ENCODE peak calls at places on chromosomes 7 and 10, in four cellular contexts. J is tibial artery, D is mesendoderm, T is GM23338. S is an unnamed sample. For H3K4me1, the result is how much of the 10 kb centered on the place peaks cover.

GRCh38 chr10:14584643-14585042 is 190.1 kb downstream of the FAM107B start:
- DNase-seq in J (no peak), D (no peak), T (peak), S (no peak)

GRCh38 chr10:98456043-98456570 is 9.4 kb upstream of the HPS1 start:
- DNase-seq in J (no peak), D (no peak), T (no peak), S (no peak)

GRCh38 chr7:117313582-117313981 is 9.3 kb downstream of the WNT2 start:
- DNase-seq in J (no peak), D (no peak), T (no peak), S (no peak)

GRCh38 chr10:106495931-106496330 is 668.6 kb downstream of the SORCS1 start:
- DNase-seq in J (no peak), D (no peak), T (no peak), S (no peak)

GRCh38 chr7:155619634-155620271 is 24.7 kb upstream of the RBM33 start:
- DNase-seq in J (no peak), D (no peak), T (no peak), S (no peak)

GRCh38 chr10:10489765-10490164 is 527.9 kb upstream of the CELF2 start:
- DNase-seq in J (no peak), D (no peak), T (no peak), S (no peak)

GRCh38 chr7:105829681-105830322 is 46.6 kb downstream of the ATXN7L1 start:
- DNase-seq in J (no peak), D (no peak), T (no peak), S (no peak)

GRCh38 chr10:69240455-69240854 is 20.3 kb downstream of the HKDC1 start:
- DNase-seq in J (no peak), D (no peak), T (no peak), S (no peak)

GRCh38 chr7:1725199-1725701 is 55.2 kb downstream of the ELFN1 start:
- DNase-seq in J (no peak), D (no peak), T (peak), S (no peak)

GRCh38 chr10:91287276-91287675 is 66.8 kb downstream of the PCGF5 start:
- DNase-seq in J (no peak), D (no peak), T (no peak), S (no peak)

GRCh38 chr10:10589540-10589939 is 428.1 kb upstream of the CELF2 start:
- DNase-seq in J (peak), D (peak), T (no peak), S (no peak)

GRCh38 chr7:129771201-129771927 is 159.8 kb downstream of the NRF1 start:
- DNase-seq in J (no peak), D (no peak), T (no peak), S (peak)

GRCh38 chr7:2717293-2717904 is 29.4 kb downstream of the AMZ1 start:
- DNase-seq in J (no peak), D (no peak), T (no peak), S (no peak)

GRCh38 chr7:2730846-2731770 is 43.1 kb downstream of the AMZ1 start:
- DNase-seq in J (no peak), D (no peak), T (no peak), S (peak)

GRCh38 chr7:47513741-47514241 is 68.1 kb downstream of the TNS3 start:
- DNase-seq in J (peak), D (no peak), T (no peak), S (no peak)

GRCh38 chr10:110755781-110756180 is 111.6 kb downstream of the RBM20 start:
- DNase-seq in J (no peak), D (no peak), T (no peak), S (no peak)

GRCh38 chr10:80454526-80455460 is 683 bp downstream of the TSPAN14 start:
- DNase-seq in J (peak), D (peak), T (peak), S (no peak)

GRCh38 chr7:34087892-34088891 is 182.9 kb downstream of the BMPER start:
- DNase-seq in J (no peak), D (peak), T (peak), S (no peak)

GRCh38 chr7:83588602-83589240 is 60.2 kb downstream of the SEMA3E start:
- DNase-seq in J (no peak), D (no peak), T (peak), S (no peak)

GRCh38 chr7:55588379-55588699 is 16.0 kb upstream of the VOPP1 start:
- DNase-seq in J (no peak), D (no peak), T (no peak), S (no peak)

GRCh38 chr7:113444281-113444680 is 325.9 kb upstream of the SMIM30 start:
- DNase-seq in J (no peak), D (no peak), T (no peak), S (no peak)

GRCh38 chr10:44684641-44685040 is 226.5 kb upstream of the TMEM72 start:
- DNase-seq in J (no peak), D (no peak), T (no peak), S (no peak)

GRCh38 chr10:62244785-62245595 is 23.7 kb downstream of the RTKN2 start:
- DNase-seq in J (no peak), D (peak), T (peak), S (no peak)

GRCh38 chr7:129877146-129877792 is 75.5 kb downstream of the UBE2H start:
- DNase-seq in J (no peak), D (no peak), T (no peak), S (no peak)

GRCh38 chr7:83976302-83976701 is 218.3 kb downstream of the SEMA3A start:
- DNase-seq in J (no peak), D (peak), T (peak), S (no peak)

GRCh38 chr10:68112837-68113236 is 3.5 kb downstream of the MYPN start:
- DNase-seq in J (no peak), D (no peak), T (no peak), S (no peak)

GRCh38 chr7:90391488-90391887 is 11.8 kb upstream of the CLDN12 start:
- DNase-seq in J (no peak), D (no peak), T (no peak), S (no peak)

DNA sequence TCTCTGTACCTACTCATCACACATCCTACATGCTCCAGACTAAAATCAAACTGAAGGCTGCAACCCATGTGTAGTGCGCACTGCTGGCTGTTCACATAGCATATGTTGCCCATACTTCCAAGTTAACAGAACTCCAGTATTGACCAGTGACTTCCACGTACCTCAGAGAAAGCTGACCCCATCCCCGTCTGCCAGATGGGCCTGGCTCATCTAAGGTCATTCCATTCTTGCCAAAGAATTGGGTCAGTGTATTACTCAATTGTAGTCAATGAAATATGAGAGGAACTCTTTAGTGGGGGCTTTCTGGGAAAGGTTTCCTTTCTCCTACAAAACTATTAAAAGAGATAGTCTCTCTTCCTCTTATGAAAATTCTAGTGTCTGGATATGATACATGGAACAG is 238.7 kb downstream of the COBL start:
- DNase-seq in J (no peak), D (no peak), T (no peak), S (no peak)
- H3K4me1 ChIP-seq in J (under half), D (under half), T (under half), S (under half)

DNA sequence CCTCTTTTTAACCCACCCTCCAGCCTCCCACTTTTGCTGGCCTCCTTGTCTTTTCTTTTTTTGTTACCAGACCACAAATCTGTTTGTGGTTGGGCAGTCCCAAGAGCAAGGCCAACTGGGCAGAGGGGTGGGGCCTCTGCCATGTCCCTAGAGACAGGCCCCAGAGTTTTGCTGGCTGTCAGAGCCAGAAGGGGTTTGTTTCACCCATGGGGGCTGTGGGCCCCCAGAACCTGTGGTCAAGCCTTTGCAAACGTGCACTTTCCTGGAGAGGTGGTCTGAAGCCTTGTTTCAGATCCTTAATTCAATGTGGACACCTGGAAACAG is 10.3 kb downstream of the ZMIZ1 start:
- DNase-seq in J (no peak), D (no peak), T (no peak), S (no peak)
- H3K4me1 ChIP-seq in J (half or more), D (under half), T (under half), S (half or more)

GRCh38 chr7:143214789-143215679 is 6.8 kb upstream of the TAS2R40 start:
- DNase-seq in J (peak), D (peak), T (peak), S (no peak)
- H3K4me1 ChIP-seq in J (under half), D (under half), T (under half), S (under half)

DNA sequence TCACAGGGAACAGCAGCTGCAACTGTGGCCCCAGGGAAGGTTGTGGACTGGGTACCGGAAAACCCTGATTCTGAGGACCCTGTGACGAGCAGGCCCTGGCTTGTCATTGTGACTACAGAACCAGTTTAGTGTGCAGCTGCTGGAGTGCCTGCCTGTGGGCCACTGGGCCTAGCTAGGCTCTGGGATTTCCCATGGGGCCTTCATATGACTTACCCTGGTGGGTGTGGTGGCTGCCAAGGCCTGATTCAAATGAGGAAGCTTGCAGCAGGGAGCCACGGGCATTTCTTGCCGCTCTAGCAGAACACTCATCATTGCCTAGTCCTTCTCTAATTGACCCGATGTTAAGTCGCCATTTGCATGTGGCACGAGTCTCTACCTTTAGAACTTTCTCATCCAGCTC is 14.7 kb upstream of the CAMK2G start:
- DNase-seq in J (peak), D (peak), T (no peak), S (no peak)
- H3K4me1 ChIP-seq in J (under half), D (under half), T (under half), S (half or more)

DNA sequence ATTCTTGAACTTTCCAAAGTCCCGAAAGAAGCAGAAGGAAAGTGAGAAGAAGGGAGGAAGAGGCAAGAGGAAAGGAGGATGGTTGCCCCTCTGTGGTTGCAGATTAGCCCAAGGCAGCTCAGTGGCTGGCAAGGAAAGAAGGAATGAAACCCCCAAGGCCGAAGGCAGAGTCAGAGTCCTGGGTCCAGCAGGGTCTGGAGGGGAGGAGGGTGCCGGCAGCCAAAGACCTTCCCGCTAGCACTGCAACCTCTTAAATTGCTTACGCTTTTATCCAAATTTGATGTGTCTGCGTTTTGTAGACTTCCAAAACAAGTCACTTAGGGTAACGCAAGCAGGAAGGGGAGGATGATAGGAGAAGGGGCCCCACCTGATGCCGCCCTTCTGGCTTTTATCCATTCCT is 7.4 kb upstream of the PFKP start:
- DNase-seq in J (no peak), D (no peak), T (no peak), S (no peak)
- H3K4me1 ChIP-seq in J (under half), D (under half), T (under half), S (under half)

GRCh38 chr10:125080296-125080695 is 80.1 kb downstream of the CTBP2 start:
- DNase-seq in J (no peak), D (no peak), T (no peak), S (no peak)
- H3K4me1 ChIP-seq in J (under half), D (under half), T (under half), S (under half)

DNA sequence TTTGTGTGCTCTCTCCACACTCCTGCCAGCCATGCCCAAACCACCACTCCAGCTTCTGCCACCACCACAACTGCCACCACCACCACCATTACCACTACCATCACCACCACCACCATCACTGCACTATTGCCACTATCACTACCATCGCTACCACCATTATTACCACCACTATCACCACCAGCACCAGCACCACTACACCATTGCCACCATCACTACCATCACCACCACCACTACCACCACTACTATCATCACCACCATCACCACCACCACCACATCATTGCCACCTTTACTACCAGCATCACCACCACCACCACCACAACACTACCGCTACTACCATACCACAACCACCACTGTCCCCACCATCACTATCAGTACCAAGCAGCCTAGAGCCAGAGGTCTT is 26.0 kb upstream of the ZNF800 start:
- DNase-seq in J (no peak), D (no peak), T (no peak), S (no peak)
- H3K4me1 ChIP-seq in J (under half), D (under half), T (under half), S (under half)